ENCODE peak calls at places on chromosomes 12 and 14, in five cellular contexts. I is stimulated activated CD4-positive, alpha-beta T cell treated with anti-CD3 and anti-CD28 coated beads, Interleukin-1b, Interleukin-23, amount 100 ng/mL, for 1 hour; A is HS-5; V is upper lobe of right lung; W is CD8-positive, alpha-beta memory T cell. X is an unnamed sample.

GRCh38 chr12:78473136-78473535 is 391.4 kb upstream of the SYT1 start:
- DNase-seq in I (no peak), A (no peak), V (no peak), W (no peak), X (no peak)

GRCh38 chr12:6753772-6754356 is 923 bp upstream of the MLF2 start:
- DNase-seq in I (no peak), A (no peak), V (no peak), W (no peak), X (no peak)

GRCh38 chr12:3271639-3272038 is 194.5 kb downstream of the TSPAN9 start:
- DNase-seq in I (no peak), A (no peak), V (no peak), W (no peak), X (no peak)

GRCh38 chr14:26549571-26549970 is 48.3 kb downstream of the NOVA1 start:
- DNase-seq in I (no peak), A (no peak), V (no peak), W (no peak), X (no peak)

GRCh38 chr12:131867891-131868675 is 26.3 kb upstream of the ULK1 start:
- DNase-seq in I (no peak), A (no peak), V (no peak), W (no peak), X (no peak)

GRCh38 chr14:44963775-44964380 is 1.9 kb downstream of the TOGARAM1 start:
- DNase-seq in I (no peak), A (no peak), V (no peak), W (no peak), X (no peak)

GRCh38 chr14:69427596-69427995 is 29.1 kb downstream of the SLC39A9 start:
- DNase-seq in I (no peak), A (no peak), V (no peak), W (no peak), X (no peak)

GRCh38 chr14:96272777-96273471 is 16.9 kb downstream of the BDKRB1 start:
- DNase-seq in I (no peak), A (no peak), V (no peak), W (no peak), X (no peak)

GRCh38 chr14:34355584-34356266 is 106.3 kb downstream of the SPTSSA start:
- DNase-seq in I (no peak), A (no peak), V (no peak), W (no peak), X (no peak)

GRCh38 chr12:56346663-56347062 is 8.0 kb downstream of the IL23A start:
- DNase-seq in I (no peak), A (no peak), V (no peak), W (no peak), X (no peak)

GRCh38 chr12:50727466-50727865 is 36.4 kb upstream of the ATF1 start:
- DNase-seq in I (no peak), A (no peak), V (no peak), W (no peak), X (no peak)

GRCh38 chr14:104292084-104292970 is 153.9 kb downstream of the KIF26A start:
- DNase-seq in I (no peak), A (no peak), V (peak), W (no peak), X (peak)

GRCh38 chr14:62209287-62209899 is 447.2 kb downstream of the SNAPC1 start:
- DNase-seq in I (no peak), A (peak), V (no peak), W (no peak), X (no peak)

GRCh38 chr12:68899251-68899771 is 33.7 kb downstream of the CPM start:
- DNase-seq in I (no peak), A (peak), V (peak), W (no peak), X (no peak)

GRCh38 chr14:78253986-78254385 is 83.8 kb downstream of the NRXN3 start:
- DNase-seq in I (no peak), A (peak), V (no peak), W (no peak), X (no peak)

GRCh38 chr14:90204516-90204915 is 51.8 kb upstream of the PSMC1 start:
- DNase-seq in I (no peak), A (no peak), V (no peak), W (no peak), X (no peak)

GRCh38 chr12:5173511-5174011 is 129.9 kb downstream of the KCNA5 start:
- DNase-seq in I (no peak), A (no peak), V (no peak), W (no peak), X (no peak)

GRCh38 chr12:48978291-48978740 is at the start of gene WNT1:
- DNase-seq in I (no peak), A (no peak), V (no peak), W (no peak), X (no peak)

GRCh38 chr12:25276199-25276937 is 25.6 kb upstream of the KRAS start:
- DNase-seq in I (no peak), A (peak), V (no peak), W (no peak), X (no peak)

GRCh38 chr14:80805136-80805535 is 136.4 kb downstream of the CEP128 start:
- DNase-seq in I (no peak), A (no peak), V (no peak), W (no peak), X (no peak)

GRCh38 chr14:23725528-23725927 is 89.4 kb downstream of the DHRS2 start:
- DNase-seq in I (no peak), A (no peak), V (no peak), W (no peak), X (no peak)

GRCh38 chr12:3263939-3264699 is 186.9 kb downstream of the TSPAN9 start:
- DNase-seq in I (no peak), A (no peak), V (no peak), W (no peak), X (no peak)

GRCh38 chr14:85414142-85414541 is 115.8 kb upstream of the FLRT2 start:
- DNase-seq in I (no peak), A (no peak), V (no peak), W (no peak), X (no peak)

GRCh38 chr14:52821805-52822250 is 30.4 kb upstream of the GNPNAT1 start:
- DNase-seq in I (no peak), A (no peak), V (no peak), W (no peak), X (no peak)

GRCh38 chr14:73795974-73796373 is 55.7 kb upstream of the PTGR2 start:
- DNase-seq in I (no peak), A (peak), V (no peak), W (no peak), X (no peak)

GRCh38 chr14:89214221-89214965 is 202.6 kb downstream of the FOXN3 start:
- DNase-seq in I (no peak), A (no peak), V (peak), W (no peak), X (no peak)

GRCh38 chr12:25723921-25724491 is 170.9 kb upstream of the LMNTD1 start:
- DNase-seq in I (no peak), A (no peak), V (no peak), W (no peak), X (no peak)

GRCh38 chr14:100328495-100329163 is 5.5 kb downstream of the SLC25A47 start:
- DNase-seq in I (no peak), A (no peak), V (no peak), W (no peak), X (no peak)

GRCh38 chr14:35384386-35385041 is 20.0 kb downstream of the NFKBIA start:
- DNase-seq in I (no peak), A (no peak), V (no peak), W (no peak), X (no peak)

GRCh38 chr14:50064993-50065392 is 51.4 kb downstream of the VCPKMT start:
- DNase-seq in I (no peak), A (no peak), V (peak), W (peak), X (peak)

X was measured in T-helper 1 cell.